ENCODE peak calls at places on chromosomes 11 and 22, in five cellular contexts. M is HCT116, A is K562, V is GM12878, S is HepG2. T is an unnamed sample. For H3K4me1, the result is how much of the 10 kb centered on the place peaks cover.

GRCh38 chr11:78351193-78351592 is 66.4 kb downstream of the GAB2 start:
- DNase-seq in V (no peak), A (no peak), M (no peak), S (no peak), T (no peak)

GRCh38 chr11:71962428-71963038 is 33.7 kb downstream of the RNF121 start:
- DNase-seq in M (no peak), S (no peak), A (no peak), V (peak), T (no peak)

GRCh38 chr22:48089601-48090331 is 1327.3 kb downstream of the TBC1D22A start:
- DNase-seq in V (no peak), M (no peak), A (peak), S (no peak), T (no peak)

GRCh38 chr11:117281159-117281558 is 10.0 kb upstream of the BACE1-AS start:
- DNase-seq in M (peak), V (no peak), S (no peak), A (no peak), T (no peak)

GRCh38 chr11:1468002-1468401 is 18.6 kb downstream of the MOB2 start:
- DNase-seq in M (no peak), V (no peak), A (no peak), S (no peak), T (no peak)

GRCh38 chr11:12088047-12088481 is 22.3 kb upstream of the MICAL2 start:
- DNase-seq in S (no peak), V (no peak), M (no peak), A (peak), T (no peak)

GRCh38 chr11:74822187-74822586 is 73.5 kb downstream of the RNF169 start:
- DNase-seq in A (no peak), S (no peak), M (no peak), V (no peak), T (no peak)

GRCh38 chr11:33515347-33515746 is 185.3 kb downstream of the C11orf91 start:
- DNase-seq in A (no peak), V (no peak), M (no peak), S (no peak), T (no peak)

GRCh38 chr22:40635940-40636379 is 559 bp downstream of the MRTFA start:
- DNase-seq in S (no peak), M (no peak), A (no peak), V (no peak), T (no peak)

GRCh38 chr11:84714316-84714780 is 912.8 kb downstream of the DLG2 start:
- DNase-seq in M (peak), S (peak), V (no peak), A (peak), T (peak)

GRCh38 chr11:35751664-35752061 is 89.1 kb downstream of the TRIM44 start:
- DNase-seq in A (no peak), M (no peak), V (no peak), S (no peak), T (no peak)

GRCh38 chr11:65468874-65469333 is 29.9 kb upstream of the MALAT1 start:
- DNase-seq in M (peak), S (peak), V (no peak), A (peak), T (peak)

GRCh38 chr22:49600891-49601431 is 226.7 kb downstream of the BRD1 start:
- DNase-seq in M (no peak), A (no peak), S (no peak), V (no peak), T (no peak)

GRCh38 chr11:7422544-7423331 is 62.6 kb upstream of the OLFML1 start:
- DNase-seq in V (no peak), A (no peak), S (no peak), M (no peak), T (no peak)

GRCh38 chr11:2144549-2145220 is 5.5 kb upstream of the IGF2 start:
- DNase-seq in M (no peak), V (no peak), S (no peak), A (no peak), T (no peak)

GRCh38 chr11:55474321-55474720 is 79.9 kb upstream of the OR4C15 start:
- DNase-seq in S (no peak), A (no peak), M (no peak), V (no peak), T (no peak)

GRCh38 chr22:47351836-47352579 is 589.6 kb downstream of the TBC1D22A start:
- DNase-seq in A (no peak), S (no peak), M (no peak), V (no peak), T (no peak)

GRCh38 chr22:47598864-47599263 is 836.4 kb downstream of the TBC1D22A start:
- DNase-seq in A (no peak), M (no peak), V (no peak), S (no peak), T (no peak)

GRCh38 chr11:1453611-1454386 is 32.8 kb downstream of the MOB2 start:
- DNase-seq in A (peak), S (peak), M (no peak), V (peak), T (no peak)

GRCh38 chr11:118715837-118716260 is 36.4 kb upstream of the TREH start:
- DNase-seq in S (no peak), V (no peak), M (no peak), A (peak), T (peak)

GRCh38 chr22:19723165-19723989 is at the start of gene GP1BB:
- DNase-seq in S (no peak), A (peak), V (no peak), M (no peak), T (no peak)

GRCh38 chr11:128236506-128237498 is 350.6 kb downstream of the ETS1 start:
- DNase-seq in A (no peak), S (no peak), M (no peak), V (no peak), T (no peak)

GRCh38 chr11:110507328-110507727 is 77.6 kb downstream of the FDX1 start:
- DNase-seq in S (no peak), V (no peak), M (no peak), A (no peak), T (no peak)

GRCh38 chr11:108663154-108663877 is 1.6 kb upstream of the DDX10 start:
- DNase-seq in S (no peak), V (peak), A (no peak), M (no peak), T (no peak)

GRCh38 chr22:46068908-46069481 is 81.3 kb upstream of the PPARA start:
- DNase-seq in M (no peak), A (no peak), V (no peak), S (no peak), T (no peak)

GRCh38 chr22:19052941-19053551 is 69.2 kb downstream of the DGCR2 start:
- DNase-seq in M (no peak), S (no peak), V (no peak), A (no peak), T (no peak)

GRCh38 chr22:17079572-17079971 is 5.2 kb upstream of the IL17RA start:
- DNase-seq in M (no peak), S (no peak), V (no peak), A (no peak), T (no peak)

GRCh38 chr22:35033635-35034296 is 32.2 kb upstream of the ISX start:
- DNase-seq in M (no peak), S (no peak), V (no peak), A (no peak), T (no peak)

GRCh38 chr22:38041760-38042584 is 15.2 kb upstream of the PICK1 start:
- DNase-seq in V (no peak), M (no peak), S (no peak), A (no peak), T (no peak)

GRCh38 chr11:82976786-82977185 is 75.2 kb downstream of the DDIAS start:
- DNase-seq in A (no peak), M (no peak), S (no peak), V (no peak), T (no peak)

GRCh38 chr11:115425243-115425642 is 79.0 kb downstream of the CADM1 start:
- DNase-seq in V (no peak), S (no peak), M (no peak), A (no peak), T (no peak)

GRCh38 chr11:10654211-10655150 is 39.1 kb downstream of the IRAG1 start:
- DNase-seq in S (peak), V (peak), A (peak), M (peak), T (peak)

GRCh38 chr11:65354265-65355012 is at the start of gene TIGD3:
- DNase-seq in A (peak), S (peak), V (peak), M (peak), T (peak)

GRCh38 chr11:117807482-117808272 is 10.7 kb upstream of the DSCAML1 start:
- DNase-seq in V (no peak), M (peak), S (no peak), A (peak), T (no peak)

GRCh38 chr11:44564653-44565007 is 833 bp upstream of the CD82 start:
- DNase-seq in V (no peak), M (no peak), S (no peak), A (peak), T (no peak)

GRCh38 chr11:59754494-59754858 is 700 bp upstream of the STX3 start:
- DNase-seq in M (no peak), V (no peak), S (no peak), A (peak), T (peak)

GRCh38 chr11:25628030-25628429 is 703.9 kb upstream of the ANO3 start:
- DNase-seq in V (no peak), S (no peak), A (no peak), M (no peak), T (no peak)

DNA sequence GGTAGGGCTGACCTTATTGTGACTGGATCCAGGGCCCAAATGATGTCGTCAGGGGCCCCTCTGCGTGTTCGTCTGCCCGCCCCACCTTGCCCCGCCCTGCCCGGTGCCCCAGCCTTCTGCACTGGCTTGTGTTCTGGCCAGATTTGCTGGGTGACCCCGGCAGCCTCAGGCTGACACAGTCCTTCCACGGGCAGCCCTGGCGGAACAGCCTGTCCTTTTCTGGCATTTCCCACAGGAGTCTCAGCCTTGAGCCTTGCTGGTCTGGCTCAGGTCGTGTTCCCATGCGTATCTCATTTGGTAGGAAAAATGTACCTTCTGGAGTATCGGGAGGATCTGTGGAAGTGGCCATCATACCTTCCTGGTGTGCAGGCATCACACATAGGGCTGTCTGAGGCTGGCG is 31.0 kb downstream of the IGHMBP2 start:
- DNase-seq in M (no peak), S (no peak), A (no peak), V (no peak), T (no peak)
- H3K4me1 ChIP-seq in M (under half), S (under half), A (under half), V (under half), T (under half)

GRCh38 chr22:23217171-23218052 is 37.1 kb downstream of the BCR start:
- DNase-seq in M (no peak), A (peak), S (no peak), V (no peak), T (no peak)

GRCh38 chr22:23214398-23214797 is 34.1 kb downstream of the BCR start:
- DNase-seq in M (no peak), A (peak), S (no peak), V (no peak), T (no peak)

GRCh38 chr22:23218053-23218866 is 38.0 kb downstream of the BCR start:
- DNase-seq in A (peak), S (no peak), V (no peak), M (no peak), T (no peak)

GRCh38 chr22:23215294-23216204 is 35.2 kb downstream of the BCR start:
- DNase-seq in S (no peak), A (peak), V (no peak), M (no peak), T (no peak)

DNA sequence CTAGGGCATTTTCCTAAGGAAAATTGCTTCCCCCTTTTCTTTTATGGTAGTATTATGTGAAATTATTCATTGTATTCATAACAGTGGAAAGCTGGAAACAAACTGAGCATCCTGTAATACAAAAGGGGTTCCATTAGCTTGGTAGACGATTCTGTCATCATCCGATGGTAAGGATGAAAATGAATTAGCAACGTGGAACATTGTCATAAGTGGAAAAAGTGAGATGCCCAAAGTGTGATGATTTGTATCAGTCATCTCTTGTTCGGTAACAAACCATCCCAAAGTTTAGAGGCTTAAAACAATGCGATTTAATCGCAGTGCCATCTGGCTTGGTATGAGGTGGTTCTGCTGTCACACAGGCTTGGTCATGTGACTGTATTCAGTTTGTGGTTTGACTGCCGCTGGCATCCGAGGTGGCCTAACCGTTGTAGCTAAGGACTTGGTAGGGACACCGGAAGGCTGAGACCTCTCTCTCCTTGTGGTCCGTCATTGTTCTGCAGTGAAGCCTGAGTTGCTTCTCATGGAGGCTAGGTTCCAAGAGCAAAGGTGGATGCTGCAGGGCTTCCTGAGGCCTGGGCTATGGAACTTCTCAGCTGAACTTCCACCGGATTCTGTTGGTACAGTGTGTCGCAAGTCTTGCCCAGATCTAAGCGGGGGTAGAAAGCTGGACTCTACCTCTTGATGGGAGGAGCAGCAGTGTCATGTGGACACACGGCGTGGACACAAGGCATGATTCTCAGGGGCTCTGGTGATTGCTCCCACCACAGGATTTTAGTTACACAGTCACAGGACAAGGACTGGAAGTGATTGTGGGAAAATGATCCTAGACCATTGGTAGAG is 36.2 kb downstream of the BCR start:
- DNase-seq in M (no peak), V (no peak), S (peak), A (peak), T (no peak)
- TF ChIP-seq YY1 in M (no peak), V (no peak), S (no peak), A (no peak), T (no peak)

GRCh38 chr22:23243006-23243573 is 62.8 kb downstream of the BCR start:
- DNase-seq in M (no peak), S (no peak), V (peak), A (peak), T (peak)
- H3K4me1 ChIP-seq in M (under half), S (under half), V (under half), A (under half), T (under half)

GRCh38 chr22:43636086-43636485 is 176.0 kb downstream of the EFCAB6 start:
- DNase-seq in V (no peak), S (no peak), A (no peak), M (no peak), T (no peak)

GRCh38 chr22:43637267-43637666 is 174.8 kb downstream of the EFCAB6 start:
- DNase-seq in A (no peak), V (no peak), M (no peak), S (peak), T (no peak)

GRCh38 chr22:43633631-43634030 is 178.5 kb downstream of the EFCAB6 start:
- DNase-seq in A (no peak), V (no peak), M (no peak), S (no peak), T (no peak)

GRCh38 chr22:43634316-43634715 is 177.8 kb downstream of the EFCAB6 start:
- DNase-seq in M (no peak), V (no peak), S (no peak), A (no peak), T (no peak)

GRCh38 chr22:43635101-43635500 is 177.0 kb downstream of the EFCAB6 start:
- DNase-seq in S (no peak), A (no peak), M (no peak), V (no peak), T (no peak)
- TF ChIP-seq YY1 in S (no peak), A (no peak), M (no peak), V (no peak), T (no peak)

GRCh38 chr22:29912605-29913398 is 29.8 kb downstream of the MTMR3 start:
- DNase-seq in A (no peak), M (no peak), V (no peak), S (no peak), T (no peak)

GRCh38 chr22:29914165-29914564 is 31.2 kb downstream of the MTMR3 start:
- DNase-seq in A (no peak), M (no peak), S (no peak), V (no peak), T (no peak)

GRCh38 chr22:29914991-29915390 is 32.0 kb downstream of the MTMR3 start:
- DNase-seq in A (no peak), S (no peak), M (no peak), V (no peak), T (no peak)

GRCh38 chr22:29916007-29916544 is 33.1 kb downstream of the MTMR3 start:
- DNase-seq in A (no peak), M (no peak), S (no peak), V (no peak), T (no peak)

DNA sequence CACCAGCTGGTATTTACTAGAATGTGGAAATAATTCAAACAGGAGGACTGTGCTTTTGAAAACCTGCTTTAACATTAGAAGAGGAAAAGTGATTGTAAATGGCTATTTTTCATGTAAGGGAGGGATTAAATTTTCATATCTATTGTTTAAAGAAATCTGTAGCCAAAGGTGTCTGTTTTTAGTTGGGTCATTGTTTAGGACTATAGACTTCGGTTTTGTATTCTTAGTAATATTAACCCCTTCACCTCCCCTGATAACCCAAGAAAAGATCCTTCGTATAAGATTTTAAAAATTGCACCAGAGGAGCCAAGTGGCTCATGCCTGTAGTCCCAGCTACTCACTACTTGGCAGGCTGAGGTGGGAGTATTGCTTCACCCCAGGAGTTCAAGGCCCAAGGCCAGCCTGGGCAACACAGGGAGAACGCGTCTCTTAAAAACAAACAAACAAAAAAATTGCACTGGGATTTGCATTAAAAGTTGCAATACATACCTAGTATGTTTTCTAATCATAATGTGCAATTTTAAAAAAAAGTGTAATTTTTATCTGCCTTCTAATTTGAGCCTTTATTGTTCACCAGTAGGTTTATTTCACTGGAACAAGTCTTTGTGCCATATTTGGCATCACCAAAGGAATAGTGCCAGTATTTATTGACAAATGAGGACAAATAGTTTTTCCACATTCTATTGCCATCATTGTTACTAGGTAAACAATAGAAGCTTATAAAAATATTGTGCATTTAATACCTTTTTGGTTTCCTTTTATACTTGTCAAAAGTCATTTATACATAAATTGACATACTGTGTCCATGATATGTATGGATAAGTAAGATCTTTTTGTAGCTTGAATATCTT is 34.3 kb downstream of the MTMR3 start:
- DNase-seq in S (peak), M (no peak), A (no peak), V (no peak), T (no peak)
- H3K4me1 ChIP-seq in S (under half), M (under half), A (under half), V (under half), T (under half)

T was measured in NT2/D1.